ENCODE peak calls at places on chromosome 21, in nine cellular contexts. N is HFF-Myc, P is coronary artery, X is body of pancreas, B is uterus, R is mammary epithelial cell, J is heart left ventricle, F is AG04450, Z is GM06990. W is an unnamed sample.

GRCh38 chr21:39251326-39251725 is 62.1 kb downstream of the BRWD1 start:
- DNase-seq in B (no peak), F (no peak), R (no peak), P (no peak), J (no peak), Z (no peak), N (peak), X (no peak), W (no peak)

GRCh38 chr21:41135715-41136114 is 32.2 kb upstream of the BACE2 start:
- DNase-seq in N (no peak), Z (no peak), F (no peak), B (no peak), R (no peak), J (no peak), X (no peak), P (no peak), W (no peak)

GRCh38 chr21:28473530-28474225 is 519.0 kb downstream of the LTN1 start:
- DNase-seq in F (no peak), Z (no peak), X (no peak), P (no peak), N (no peak), B (no peak), J (no peak), R (no peak), W (no peak)

GRCh38 chr21:38156200-38156599 is 100.6 kb upstream of the KCNJ15 start:
- DNase-seq in F (no peak), J (no peak), Z (no peak), R (no peak), X (no peak), B (no peak), N (no peak), P (no peak), W (no peak)

GRCh38 chr21:18772404-18772803 is 368.8 kb upstream of the TMPRSS15 start:
- DNase-seq in B (no peak), N (no peak), Z (no peak), R (no peak), P (no peak), X (no peak), J (no peak), F (no peak), W (no peak)

GRCh38 chr21:20639026-20639425 is 359.2 kb upstream of the NCAM2 start:
- DNase-seq in P (no peak), F (no peak), R (no peak), Z (no peak), B (no peak), J (no peak), N (no peak), X (no peak), W (no peak)

GRCh38 chr21:18840239-18840638 is 436.7 kb upstream of the TMPRSS15 start:
- DNase-seq in X (no peak), J (no peak), P (no peak), R (no peak), Z (no peak), N (no peak), B (no peak), F (no peak), W (no peak)

GRCh38 chr21:16573581-16573980 is 843.8 kb downstream of the USP25 start:
- DNase-seq in B (no peak), P (no peak), J (no peak), Z (no peak), X (no peak), R (no peak), N (no peak), F (peak), W (no peak)

GRCh38 chr21:35932232-35932911 is 128.0 kb downstream of the SETD4 start:
- DNase-seq in Z (peak), X (peak), F (peak), R (peak), P (no peak), B (peak), N (peak), J (peak), W (peak)

DNA sequence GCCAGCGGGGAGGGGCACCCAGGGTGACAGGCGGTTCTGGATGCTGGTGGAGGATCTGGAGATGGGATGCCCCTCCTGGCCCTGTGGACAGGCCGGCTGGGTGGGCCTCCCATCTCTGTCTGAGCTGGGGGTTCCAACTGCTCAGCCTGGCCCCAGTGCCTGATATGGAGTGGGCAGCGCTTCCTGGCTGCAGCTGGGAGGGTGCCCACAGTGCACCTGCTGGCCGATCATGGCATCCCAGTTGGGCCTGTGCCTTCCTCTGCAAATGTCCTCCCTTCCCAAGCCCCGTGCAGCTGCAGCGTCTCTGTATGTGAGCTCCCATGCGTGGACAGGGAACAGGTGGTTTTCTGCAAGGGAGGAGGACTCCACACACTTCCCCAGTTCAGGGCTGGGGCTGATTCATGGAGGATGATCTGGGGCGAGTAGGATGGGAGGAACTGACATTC is 2.1 kb downstream of the PFKL start:
- DNase-seq in R (no peak), P (no peak), F (no peak), X (peak), N (no peak), Z (no peak), J (no peak), B (no peak), W (no peak)
- TF ChIP-seq CTCF in R (no peak), P (no peak), F (no peak), X (no peak), N (no peak), Z (no peak), J (no peak), B (no peak), W (peak)

GRCh38 chr21:44433791-44434567 is 21.3 kb upstream of the LRRC3 start:
- DNase-seq in X (no peak), F (no peak), R (no peak), N (no peak), Z (no peak), P (peak), J (no peak), B (no peak), W (no peak)
- H3K4me3 ChIP-seq in X (no peak), F (no peak), R (no peak), N (no peak), Z (no peak), P (no peak), J (no peak), B (no peak), W (no peak)

GRCh38 chr21:32916522-32917099 is 109.1 kb upstream of the OLIG2 start:
- DNase-seq in P (no peak), J (no peak), B (no peak), F (no peak), X (no peak), R (no peak), N (no peak), Z (no peak), W (no peak)
- TF ChIP-seq CTCF in P (no peak), J (no peak), B (no peak), F (peak), X (no peak), R (peak), N (peak), Z (peak), W (peak)

GRCh38 chr21:42781150-42781980 is 98.0 kb downstream of the WDR4 start:
- DNase-seq in F (no peak), B (no peak), N (no peak), X (peak), P (no peak), J (no peak), R (peak), Z (no peak), W (no peak)
- H3K4me3 ChIP-seq in F (no peak), B (no peak), N (no peak), X (no peak), P (peak), J (peak), R (peak), Z (no peak), W (no peak)

GRCh38 chr21:45443595-45444181 is 38.7 kb downstream of the COL18A1 start:
- DNase-seq in B (no peak), N (no peak), J (no peak), X (no peak), P (no peak), R (no peak), Z (no peak), F (no peak), W (no peak)
- TF ChIP-seq CTCF in B (no peak), N (no peak), J (no peak), X (no peak), P (no peak), R (no peak), Z (peak), F (no peak), W (peak)

GRCh38 chr21:36976882-36977651 is 10.6 kb upstream of the HLCS start:
- DNase-seq in J (no peak), Z (peak), F (peak), B (peak), P (no peak), R (peak), N (peak), X (peak), W (no peak)

GRCh38 chr21:36980280-36981048 is 14.0 kb upstream of the HLCS start:
- DNase-seq in X (peak), N (no peak), B (peak), R (no peak), P (no peak), J (no peak), F (no peak), Z (peak), W (no peak)

GRCh38 chr21:36981977-36982700 is 15.7 kb upstream of the HLCS start:
- DNase-seq in R (no peak), Z (no peak), J (no peak), P (no peak), N (no peak), B (no peak), F (no peak), X (no peak), W (no peak)

GRCh38 chr21:36976228-36976627 is 9.8 kb upstream of the HLCS start:
- DNase-seq in F (no peak), J (no peak), B (no peak), N (no peak), Z (no peak), P (no peak), R (no peak), X (no peak), W (no peak)

DNA sequence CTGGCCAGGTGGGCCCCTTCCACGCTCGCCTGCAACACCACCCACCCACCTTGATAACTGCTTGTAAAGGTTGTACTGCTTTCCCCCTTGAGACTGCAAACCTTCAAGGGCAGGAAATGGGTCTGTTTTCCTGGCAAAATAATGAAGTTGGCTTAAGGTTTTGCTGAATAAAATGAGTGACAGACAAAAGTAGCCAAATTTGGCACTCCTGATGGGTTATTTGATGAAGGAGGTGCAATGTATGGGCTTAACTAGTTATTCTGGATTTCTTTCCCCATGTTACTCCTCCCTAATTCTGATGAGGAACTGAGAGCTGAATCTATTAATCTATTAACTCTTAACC is 14.6 kb upstream of the HLCS start:
- DNase-seq in R (no peak), Z (no peak), J (no peak), B (no peak), F (no peak), P (no peak), X (no peak), N (no peak), W (no peak)
- H3K4me3 ChIP-seq in R (peak), Z (peak), J (peak), B (no peak), F (peak), P (peak), X (peak), N (peak), W (peak)

DNA sequence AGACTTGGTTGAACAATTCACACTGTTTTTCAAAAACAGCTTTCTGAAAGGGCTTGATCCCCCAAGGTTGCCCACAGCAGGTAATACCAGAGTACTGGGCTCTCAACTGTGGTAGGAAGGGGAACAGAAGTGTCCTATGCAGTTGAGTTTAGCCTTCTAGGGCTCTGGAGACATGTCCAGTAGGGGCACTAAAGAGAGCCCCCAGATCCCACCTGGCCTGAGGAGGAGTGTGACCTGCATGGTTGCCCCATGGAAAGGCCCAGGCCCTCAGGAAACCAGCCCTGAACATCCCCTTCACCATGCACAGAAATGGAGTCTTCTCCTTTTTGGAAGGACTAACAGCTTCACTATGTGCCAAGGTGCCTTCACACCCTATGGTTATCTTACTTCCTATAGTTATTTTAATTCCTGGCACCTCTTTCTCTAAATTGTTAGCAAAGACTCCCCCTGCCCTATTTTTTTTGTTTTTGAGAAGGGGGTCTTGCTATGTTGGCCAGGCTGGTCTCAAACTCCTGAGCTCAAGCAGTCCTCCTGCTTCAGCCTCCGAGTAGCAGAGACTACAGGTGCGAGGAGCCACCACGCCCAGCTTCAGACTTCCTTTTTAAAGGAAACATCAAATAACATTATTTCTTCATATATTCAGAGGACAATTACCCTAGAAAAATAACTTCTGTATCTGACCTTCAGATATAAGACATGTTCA is 16.8 kb upstream of the LSS start:
- DNase-seq in F (no peak), Z (no peak), P (no peak), J (no peak), X (no peak), B (no peak), R (no peak), N (no peak), W (no peak)
- TF ChIP-seq CTCF in F (no peak), Z (no peak), P (no peak), J (no peak), X (no peak), B (no peak), R (no peak), N (peak), W (peak)

GRCh38 chr21:27225142-27225541 is 258.3 kb upstream of the ADAMTS5 start:
- DNase-seq in F (no peak), X (no peak), J (no peak), P (no peak), Z (no peak), R (no peak), B (no peak), N (no peak), W (no peak)
- H3K4me3 ChIP-seq in F (no peak), X (no peak), J (no peak), P (no peak), Z (no peak), R (no peak), B (no peak), N (no peak), W (no peak)